ENCODE peak calls at places on chromosomes 2 and 18, in nine cellular contexts. One of them, this sample, is unnamed.

GRCh38 chr18:27057459-27058302 is 127.4 kb downstream of the CHST9 start:
- DNase-seq in uterus: peak; percentile 19
- DNase-seq in esophagus muscularis mucosa: no peak
- DNase-seq in adrenal gland: no peak
- DNase-seq in thyroid gland: no peak
- DNase-seq in tibial nerve: no peak
- DNase-seq in vagina: no peak
- DNase-seq in IMR-90: no peak
- DNase-seq in A549: no peak
- DNase-seq in this sample: peak; percentile 59

GRCh38 chr2:157725856-157726255 is 97.2 kb upstream of the ACVR1C start:
- DNase-seq in uterus: no peak
- DNase-seq in esophagus muscularis mucosa: no peak
- DNase-seq in adrenal gland: no peak
- DNase-seq in thyroid gland: no peak
- DNase-seq in tibial nerve: no peak
- DNase-seq in vagina: no peak
- DNase-seq in IMR-90: peak; percentile 65
- DNase-seq in A549: no peak
- DNase-seq in this sample: no peak

GRCh38 chr2:165391791-165392190 is 77.7 kb upstream of the CSRNP3 start:
- DNase-seq in uterus: no peak
- DNase-seq in esophagus muscularis mucosa: no peak
- DNase-seq in adrenal gland: no peak
- DNase-seq in thyroid gland: no peak
- DNase-seq in tibial nerve: no peak
- DNase-seq in vagina: no peak
- DNase-seq in IMR-90: no peak
- DNase-seq in A549: no peak
- DNase-seq in this sample: no peak

GRCh38 chr2:69493268-69493667 is 56.0 kb upstream of the NFU1 start:
- DNase-seq in uterus: no peak
- DNase-seq in esophagus muscularis mucosa: no peak
- DNase-seq in adrenal gland: no peak
- DNase-seq in thyroid gland: no peak
- DNase-seq in tibial nerve: no peak
- DNase-seq in vagina: no peak
- DNase-seq in IMR-90: no peak
- DNase-seq in A549: no peak
- DNase-seq in this sample: no peak

GRCh38 chr2:124296470-124296869 is 271.4 kb downstream of the CNTNAP5 start:
- DNase-seq in uterus: no peak
- DNase-seq in esophagus muscularis mucosa: peak; percentile 57
- DNase-seq in adrenal gland: no peak
- DNase-seq in thyroid gland: no peak
- DNase-seq in tibial nerve: no peak
- DNase-seq in vagina: no peak
- DNase-seq in IMR-90: no peak
- DNase-seq in A549: no peak
- DNase-seq in this sample: no peak

GRCh38 chr2:144248350-144249034 is 271.4 kb downstream of the ZEB2 start:
- DNase-seq in uterus: no peak
- DNase-seq in esophagus muscularis mucosa: no peak
- DNase-seq in adrenal gland: no peak
- DNase-seq in thyroid gland: no peak
- DNase-seq in tibial nerve: no peak
- DNase-seq in vagina: no peak
- DNase-seq in IMR-90: no peak
- DNase-seq in A549: no peak
- DNase-seq in this sample: no peak

GRCh38 chr2:25079050-25079635 is 37.3 kb downstream of the EFR3B start:
- DNase-seq in uterus: no peak
- DNase-seq in esophagus muscularis mucosa: no peak
- DNase-seq in adrenal gland: no peak
- DNase-seq in thyroid gland: no peak
- DNase-seq in tibial nerve: no peak
- DNase-seq in vagina: no peak
- DNase-seq in IMR-90: no peak
- DNase-seq in A549: peak; percentile 29
- DNase-seq in this sample: no peak

GRCh38 chr2:8488001-8488738 is 193.7 kb upstream of the ID2 start:
- DNase-seq in uterus: no peak
- DNase-seq in esophagus muscularis mucosa: no peak
- DNase-seq in adrenal gland: no peak
- DNase-seq in thyroid gland: no peak
- DNase-seq in tibial nerve: no peak
- DNase-seq in vagina: no peak
- DNase-seq in IMR-90: no peak
- DNase-seq in A549: no peak
- DNase-seq in this sample: no peak

GRCh38 chr2:38515155-38516074 is 87.3 kb downstream of the HNRNPLL start:
- DNase-seq in uterus: peak; percentile 89
- DNase-seq in esophagus muscularis mucosa: no peak
- DNase-seq in adrenal gland: peak; percentile 77
- DNase-seq in thyroid gland: peak; percentile 95
- DNase-seq in tibial nerve: no peak
- DNase-seq in vagina: no peak
- DNase-seq in IMR-90: peak; percentile 59
- DNase-seq in A549: no peak
- DNase-seq in this sample: no peak

GRCh38 chr18:75111673-75112485 is 97.1 kb downstream of the PTGR3 start:
- DNase-seq in uterus: no peak
- DNase-seq in esophagus muscularis mucosa: no peak
- DNase-seq in adrenal gland: no peak
- DNase-seq in thyroid gland: no peak
- DNase-seq in tibial nerve: no peak
- DNase-seq in vagina: no peak
- DNase-seq in IMR-90: peak; percentile 21
- DNase-seq in A549: no peak
- DNase-seq in this sample: peak; percentile 38

GRCh38 chr2:206004004-206004693 is 81.8 kb downstream of the INO80D start:
- DNase-seq in uterus: no peak
- DNase-seq in esophagus muscularis mucosa: no peak
- DNase-seq in adrenal gland: no peak
- DNase-seq in thyroid gland: peak; percentile 10
- DNase-seq in tibial nerve: no peak
- DNase-seq in vagina: no peak
- DNase-seq in IMR-90: peak; percentile 18
- DNase-seq in A549: no peak
- DNase-seq in this sample: no peak

GRCh38 chr2:2519381-2519780 is 188.3 kb upstream of the MYT1L start:
- DNase-seq in uterus: no peak
- DNase-seq in esophagus muscularis mucosa: no peak
- DNase-seq in adrenal gland: no peak
- DNase-seq in thyroid gland: no peak
- DNase-seq in tibial nerve: no peak
- DNase-seq in vagina: no peak
- DNase-seq in IMR-90: no peak
- DNase-seq in A549: no peak
- DNase-seq in this sample: no peak

GRCh38 chr2:129936334-129936934 is 43.0 kb upstream of the RAB6C start:
- DNase-seq in uterus: no peak
- DNase-seq in esophagus muscularis mucosa: no peak
- DNase-seq in adrenal gland: no peak
- DNase-seq in thyroid gland: no peak
- DNase-seq in tibial nerve: no peak
- DNase-seq in vagina: no peak
- DNase-seq in IMR-90: no peak
- DNase-seq in A549: no peak
- DNase-seq in this sample: peak; percentile 44

GRCh38 chr2:37645836-37646235 is 25.6 kb downstream of the CDC42EP3 start:
- DNase-seq in uterus: no peak
- DNase-seq in esophagus muscularis mucosa: no peak
- DNase-seq in adrenal gland: no peak
- DNase-seq in thyroid gland: no peak
- DNase-seq in tibial nerve: no peak
- DNase-seq in vagina: peak; percentile 88
- DNase-seq in IMR-90: no peak
- DNase-seq in A549: no peak
- DNase-seq in this sample: no peak

GRCh38 chr2:231351648-231352047 is 43.9 kb upstream of the B3GNT7 start:
- DNase-seq in uterus: no peak
- DNase-seq in esophagus muscularis mucosa: no peak
- DNase-seq in adrenal gland: no peak
- DNase-seq in thyroid gland: no peak
- DNase-seq in tibial nerve: no peak
- DNase-seq in vagina: no peak
- DNase-seq in IMR-90: no peak
- DNase-seq in A549: no peak
- DNase-seq in this sample: no peak

GRCh38 chr2:80621661-80622060 is 317.1 kb upstream of the LRRTM1 start:
- DNase-seq in uterus: no peak
- DNase-seq in esophagus muscularis mucosa: no peak
- DNase-seq in adrenal gland: no peak
- DNase-seq in thyroid gland: peak; percentile 19
- DNase-seq in tibial nerve: no peak
- DNase-seq in vagina: no peak
- DNase-seq in IMR-90: no peak
- DNase-seq in A549: no peak
- DNase-seq in this sample: no peak

GRCh38 chr18:10516078-10516477 is 9.7 kb upstream of the NAPG start:
- DNase-seq in uterus: no peak
- DNase-seq in esophagus muscularis mucosa: no peak
- DNase-seq in adrenal gland: no peak
- DNase-seq in thyroid gland: no peak
- DNase-seq in tibial nerve: no peak
- DNase-seq in vagina: no peak
- DNase-seq in IMR-90: no peak
- DNase-seq in A549: no peak
- DNase-seq in this sample: no peak

GRCh38 chr2:191244350-191244749 is 854 bp upstream of the MYO1B start:
- DNase-seq in uterus: no peak
- DNase-seq in esophagus muscularis mucosa: peak; percentile 57
- DNase-seq in adrenal gland: no peak
- DNase-seq in thyroid gland: no peak
- DNase-seq in tibial nerve: no peak
- DNase-seq in vagina: no peak
- DNase-seq in IMR-90: no peak
- DNase-seq in A549: no peak
- DNase-seq in this sample: no peak
- H3K27ac ChIP-seq in uterus: peak overlapping the region; percentile 65
- H3K27ac ChIP-seq in esophagus muscularis mucosa: no peak overlapping the region
- H3K27ac ChIP-seq in adrenal gland: no peak overlapping the region
- H3K27ac ChIP-seq in thyroid gland: no peak overlapping the region
- H3K27ac ChIP-seq in tibial nerve: peak overlapping the region; percentile 76
- H3K27ac ChIP-seq in vagina: peak overlapping the region; percentile 75
- H3K27ac ChIP-seq in IMR-90: no peak overlapping the region
- H3K27ac ChIP-seq in A549: peak overlapping the region; percentile 89
- H3K27ac ChIP-seq in this sample: no peak overlapping the region

GRCh38 chr2:32063310-32064020 is at the start of gene SPAST:
- DNase-seq in uterus: peak; percentile 96
- DNase-seq in esophagus muscularis mucosa: peak; percentile 98
- DNase-seq in adrenal gland: peak; percentile 98
- DNase-seq in thyroid gland: peak; percentile 99
- DNase-seq in tibial nerve: peak; percentile 93
- DNase-seq in vagina: peak; percentile 97
- DNase-seq in IMR-90: peak; percentile 95
- DNase-seq in A549: peak; percentile 100
- DNase-seq in this sample: peak; percentile 99
- TF ChIP-seq POLR2A in uterus: peak; percentile 42
- TF ChIP-seq POLR2A in esophagus muscularis mucosa: peak; percentile 14
- TF ChIP-seq POLR2A in adrenal gland: no peak
- TF ChIP-seq POLR2A in thyroid gland: no peak
- TF ChIP-seq POLR2A in tibial nerve: peak; percentile 42
- TF ChIP-seq POLR2A in vagina: no peak
- TF ChIP-seq POLR2A in IMR-90: no peak
- TF ChIP-seq POLR2A in A549: peak; percentile 81
- TF ChIP-seq POLR2A in this sample: peak; percentile 79

DNA sequence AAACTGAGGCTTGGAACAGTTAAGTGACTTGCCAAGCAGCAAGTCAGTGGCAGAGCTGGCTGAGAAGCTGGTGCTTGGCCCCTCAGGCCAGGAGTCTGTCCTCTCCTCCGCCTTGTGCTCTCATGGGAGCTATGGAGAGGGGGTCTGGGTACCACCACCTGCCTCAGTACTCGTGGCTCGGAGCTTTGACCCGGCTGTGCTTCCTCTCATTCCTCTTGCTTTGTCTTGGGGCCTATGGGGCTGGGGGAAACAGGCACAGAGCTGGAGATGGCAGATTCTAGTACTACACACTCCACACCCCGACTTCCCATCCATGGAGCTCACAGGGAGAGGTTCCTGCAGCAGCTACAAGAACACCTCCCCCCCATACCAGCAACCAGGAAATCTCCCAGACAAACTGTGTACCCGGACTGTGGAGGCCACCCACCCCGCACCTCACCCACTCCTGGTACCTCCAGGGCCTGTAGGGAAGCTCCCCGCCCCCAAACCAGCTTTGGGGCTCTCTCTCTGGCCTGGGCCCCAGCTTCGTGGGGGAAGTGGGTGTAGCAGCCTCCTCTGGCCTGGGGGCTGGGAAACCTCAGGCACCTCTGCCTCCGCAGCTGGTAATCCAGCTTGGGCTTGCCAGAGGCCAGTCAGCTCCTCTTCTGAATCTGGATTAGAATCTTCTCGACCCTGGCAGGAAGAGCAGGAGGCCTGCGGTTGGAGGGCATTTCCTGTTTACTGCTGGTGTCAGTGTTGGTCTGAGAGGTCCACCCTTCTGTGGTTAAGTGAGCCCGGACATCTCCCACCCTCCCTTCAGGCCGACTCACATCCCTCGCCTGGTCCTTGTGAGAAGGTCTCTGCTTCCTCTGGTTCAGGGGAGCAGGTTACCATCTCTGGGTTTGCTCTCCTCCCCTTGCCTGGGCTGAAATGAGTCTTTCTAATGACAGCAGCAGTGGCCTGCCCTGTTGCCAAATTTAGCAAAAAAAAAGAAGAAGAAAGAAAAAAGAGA is 22.3 kb upstream of the RHOB start:
- DNase-seq in uterus: no peak
- DNase-seq in esophagus muscularis mucosa: no peak
- DNase-seq in adrenal gland: peak; percentile 60
- DNase-seq in thyroid gland: no peak
- DNase-seq in tibial nerve: no peak
- DNase-seq in vagina: peak; percentile 88
- DNase-seq in IMR-90: peak; percentile 93
- DNase-seq in A549: no peak
- DNase-seq in this sample: peak; percentile 60
- H3K27ac ChIP-seq in uterus: no peak overlapping the region
- H3K27ac ChIP-seq in esophagus muscularis mucosa: peak overlapping the region; percentile 62
- H3K27ac ChIP-seq in adrenal gland: peak overlapping the region; percentile 21
- H3K27ac ChIP-seq in thyroid gland: no peak overlapping the region
- H3K27ac ChIP-seq in tibial nerve: peak overlapping the region; percentile 79
- H3K27ac ChIP-seq in vagina: peak overlapping the region; percentile 83
- H3K27ac ChIP-seq in IMR-90: peak overlapping the region; percentile 68
- H3K27ac ChIP-seq in A549: no peak overlapping the region
- H3K27ac ChIP-seq in this sample: peak overlapping the region; percentile 54

DNA sequence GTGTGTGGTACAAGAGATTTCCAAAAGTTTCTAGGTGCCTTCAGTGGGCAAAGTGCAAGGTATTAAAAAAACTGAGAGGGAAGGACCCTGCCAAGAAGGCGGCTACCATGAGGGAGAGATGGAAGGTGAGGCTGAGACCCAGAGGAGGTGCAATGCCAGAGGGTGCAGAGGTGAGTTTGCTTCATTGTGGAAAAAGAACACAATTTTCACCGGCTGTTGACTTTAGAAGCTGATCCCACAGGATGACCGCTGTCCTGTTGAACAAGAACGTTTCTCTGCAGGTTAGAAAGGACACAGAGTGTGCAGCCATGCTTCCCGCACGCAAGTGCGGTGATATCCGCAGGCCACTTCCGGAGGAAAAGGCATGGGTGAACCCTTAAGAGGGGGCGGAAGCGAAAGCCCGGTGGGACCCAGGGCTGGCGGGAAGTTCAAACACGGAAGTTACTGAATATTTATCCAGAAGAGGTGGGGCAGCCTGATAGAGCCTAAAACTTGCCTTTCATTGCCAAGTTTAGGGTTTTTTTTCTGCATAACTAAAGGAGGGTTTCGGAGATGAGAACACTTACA is 16.6 kb downstream of the SP110 start:
- DNase-seq in uterus: no peak
- DNase-seq in esophagus muscularis mucosa: no peak
- DNase-seq in adrenal gland: no peak
- DNase-seq in thyroid gland: no peak
- DNase-seq in tibial nerve: no peak
- DNase-seq in vagina: no peak
- DNase-seq in IMR-90: no peak
- DNase-seq in A549: no peak
- DNase-seq in this sample: no peak
- TF ChIP-seq POLR2A in uterus: no peak
- TF ChIP-seq POLR2A in esophagus muscularis mucosa: no peak
- TF ChIP-seq POLR2A in adrenal gland: no peak
- TF ChIP-seq POLR2A in thyroid gland: no peak
- TF ChIP-seq POLR2A in tibial nerve: no peak
- TF ChIP-seq POLR2A in vagina: no peak
- TF ChIP-seq POLR2A in IMR-90: no peak
- TF ChIP-seq POLR2A in A549: no peak
- TF ChIP-seq POLR2A in this sample: no peak

This sample was measured in right lobe of liver.